ENCODE peak calls at places on chromosomes 4 and X, in five cellular contexts. G, A, M, P and F are unnamed samples.

GRCh38 chr4:141133146-141134006 is at the start of gene RNF150:
- DNase-seq in G (peak; percentile 72), A (peak; percentile 85), M (peak; percentile 57), P (peak; percentile 50), F (peak; percentile 71)

GRCh38 chrX:77793950-77794349 is 7.9 kb upstream of the ATRX start:
- DNase-seq in G (no peak), A (no peak), M (no peak), P (no peak), F (no peak)

GRCh38 chr4:3515646-3516045 is 16.6 kb downstream of the LRPAP1 start:
- DNase-seq in G (peak; percentile 7), A (no peak), M (no peak), P (no peak), F (no peak)

GRCh38 chr4:55444822-55445221 is 49.1 kb downstream of the TMEM165 start:
- DNase-seq in G (no peak), A (no peak), M (no peak), P (no peak), F (no peak)

GRCh38 chr4:184286346-184286745 is 68.7 kb upstream of the ENPP6 start:
- DNase-seq in G (no peak), A (peak; percentile 49), M (no peak), P (no peak), F (no peak)

GRCh38 chr4:36235306-36235705 is 9.0 kb downstream of the ARAP2 start:
- DNase-seq in G (no peak), A (no peak), M (no peak), P (no peak), F (no peak)

GRCh38 chr4:147678796-147679549 is 5.0 kb downstream of the PRMT9 start:
- DNase-seq in G (no peak), A (no peak), M (no peak), P (no peak), F (no peak)

GRCh38 chr4:94724016-94724415 is 33.7 kb upstream of the BMPR1B start:
- DNase-seq in G (no peak), A (no peak), M (no peak), P (no peak), F (no peak)

GRCh38 chrX:118975831-118976598 is 1.6 kb downstream of the LONRF3 start:
- DNase-seq in G (peak; percentile 70), A (peak; percentile 91), M (no peak), P (peak; percentile 61), F (no peak)

DNA sequence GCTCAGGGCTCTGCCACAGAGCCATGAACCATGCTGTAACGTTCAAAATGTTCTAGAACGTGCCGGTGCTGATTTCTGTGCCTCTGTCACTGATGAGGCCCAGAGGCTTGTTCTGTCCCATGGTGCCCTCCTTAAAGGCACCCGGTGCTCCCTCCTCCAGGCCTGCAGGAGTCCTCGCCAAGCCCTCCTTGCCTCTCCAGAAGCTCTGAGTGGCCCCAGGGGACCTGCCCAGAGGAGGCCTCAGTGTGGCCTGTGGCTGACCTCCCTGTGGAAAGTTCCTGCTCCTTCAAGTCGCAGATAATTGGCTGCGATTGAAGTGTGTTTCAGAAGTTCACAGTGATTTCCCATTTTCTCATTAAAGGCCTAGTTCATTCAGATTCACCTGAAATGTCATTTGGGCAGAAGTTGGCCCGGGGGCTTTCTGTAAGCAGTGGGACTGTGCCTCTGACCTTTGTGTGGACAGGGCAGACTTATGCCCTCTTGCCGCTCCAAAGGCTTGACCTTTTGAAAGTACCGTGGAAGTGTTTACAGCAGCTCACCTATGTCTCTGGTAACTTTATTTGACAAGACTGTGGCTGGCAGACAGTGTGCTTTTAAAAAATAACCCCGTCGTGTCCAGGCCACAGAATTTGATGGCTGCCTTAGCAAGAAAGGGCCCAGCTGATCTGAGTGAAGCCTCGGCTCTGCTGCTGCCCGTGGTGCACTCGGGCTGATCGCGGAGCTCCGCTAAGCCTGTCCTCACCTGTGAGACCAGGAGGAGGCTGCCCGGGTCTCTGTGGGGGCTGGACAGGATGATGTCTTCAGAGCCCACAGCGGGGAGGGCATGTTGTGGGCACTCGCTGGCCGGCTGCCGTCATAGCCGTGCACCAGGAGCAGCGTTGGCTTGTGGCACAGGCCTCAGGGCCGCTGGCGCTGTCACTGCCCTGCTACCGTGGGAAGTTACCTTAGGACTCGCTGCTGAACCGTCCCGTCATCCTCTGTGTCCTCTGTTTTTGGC is 25.3 kb downstream of the TRMT44 start:
- DNase-seq in G (no peak), A (no peak), M (no peak), P (no peak), F (no peak)
- H3K27me3 ChIP-seq in G (no peaks in the 10 kb centered on the region), A (no peaks in the 10 kb centered on the region), M (no peaks in the 10 kb centered on the region), P (no peaks in the 10 kb centered on the region), F (no peaks in the 10 kb centered on the region)

GRCh38 chr4:123505457-123506310 is 109.1 kb downstream of the SPRY1 start:
- DNase-seq in G (peak; percentile 67), A (peak; percentile 48), M (peak; percentile 55), P (no peak), F (no peak)
- H3K4me3 ChIP-seq in G (peak overlapping the region; percentile 72), A (peak overlapping the region; percentile 47), M (peak overlapping the region; percentile 27), P (peak overlapping the region; percentile 63), F (peak overlapping the region; percentile 37)

DNA sequence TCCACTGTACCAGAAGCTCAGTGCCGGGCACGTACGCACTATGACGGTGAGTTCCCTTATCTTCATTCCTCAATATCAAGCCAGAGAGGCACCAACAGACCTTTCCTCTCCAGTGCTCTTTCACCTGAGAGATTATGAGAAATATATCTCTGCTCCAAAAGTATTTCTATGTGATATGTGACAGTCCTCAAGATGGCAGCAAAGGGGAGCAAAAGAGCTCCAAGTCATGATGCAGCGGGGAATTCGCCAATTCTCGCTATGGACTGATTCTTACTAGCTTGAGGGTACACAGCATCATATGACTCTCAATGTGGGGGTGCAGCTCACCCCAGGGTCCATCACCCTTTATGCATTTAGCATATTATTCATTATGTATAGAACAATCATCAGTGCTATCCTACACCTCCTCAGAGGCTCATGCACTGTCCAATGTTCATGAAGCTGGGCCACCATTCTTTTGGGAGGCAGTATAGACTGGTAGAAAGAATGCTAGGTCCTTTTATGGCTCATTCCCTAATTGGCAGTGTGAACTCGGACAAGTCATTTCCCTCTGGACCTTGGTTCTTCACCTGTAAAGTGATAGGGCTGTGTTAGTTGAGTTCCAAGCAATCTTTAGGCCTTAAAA is 12.8 kb upstream of the IQSEC2 start:
- DNase-seq in G (no peak), A (no peak), M (no peak), P (no peak), F (no peak)
- TF ChIP-seq CTCF in G (peak; percentile 13), A (no peak), M (peak; percentile 15), P (no peak), F (no peak)

GRCh38 chrX:56253832-56254703 is 21.9 kb downstream of the KLF8 start:
- DNase-seq in G (no peak), A (no peak), M (no peak), P (no peak), F (no peak)
- H3K27me3 ChIP-seq in G (no peaks in the 10 kb centered on the region), A (no peaks in the 10 kb centered on the region), M (no peaks in the 10 kb centered on the region), P (no peaks in the 10 kb centered on the region), F (no peaks in the 10 kb centered on the region)

GRCh38 chr4:113468165-113469022 is 293.1 kb downstream of the CAMK2D start:
- DNase-seq in G (peak; percentile 55), A (peak; percentile 86), M (peak; percentile 99), P (peak; percentile 56), F (peak; percentile 100)

GRCh38 chr4:113469023-113469390 is 292.5 kb downstream of the CAMK2D start:
- DNase-seq in G (no peak), A (no peak), M (no peak), P (no peak), F (no peak)

GRCh38 chr4:113469926-113470325 is 291.6 kb downstream of the CAMK2D start:
- DNase-seq in G (no peak), A (no peak), M (no peak), P (no peak), F (no peak)

GRCh38 chr4:113471141-113471860 is 290.2 kb downstream of the CAMK2D start:
- DNase-seq in G (no peak), A (no peak), M (no peak), P (no peak), F (no peak)

DNA sequence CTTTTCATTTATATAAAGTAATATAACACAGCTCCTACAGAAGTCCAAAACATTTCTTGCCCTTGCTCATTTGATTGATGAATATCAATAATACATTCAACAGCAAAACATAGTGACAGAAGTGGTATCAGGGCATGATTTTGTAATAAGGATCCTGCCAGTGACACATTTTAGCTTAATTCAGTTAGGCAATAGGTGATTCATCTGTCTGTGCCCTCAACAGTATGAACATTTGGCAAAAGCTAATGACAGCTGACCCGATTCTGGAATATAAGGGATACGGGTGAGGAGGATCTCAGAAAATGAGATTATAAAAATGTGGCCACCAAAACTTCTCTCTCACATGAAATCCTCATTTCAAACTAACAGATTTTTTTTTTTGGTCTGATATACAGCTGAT is 294.0 kb downstream of the CAMK2D start:
- DNase-seq in G (no peak), A (no peak), M (no peak), P (no peak), F (peak; percentile 38)
- H3K4me3 ChIP-seq in G (peak overlapping the region; percentile 8), A (no peak overlapping the region), M (no peak overlapping the region), P (no peak overlapping the region), F (peak overlapping the region; percentile 2)